ENCODE peak calls at places on chromosomes 7 and 10, in seven cellular contexts. Q is lower lobe of right lung; W is cerebellar cortex; S is T-helper 1 cell; X is stimulated activated CD4-positive, alpha-beta T cell treated with anti-CD3 and anti-CD28 coated beads, Interleukin-12 subunit alpha, Interleukin-12 subunit beta, amount 100 ng/mL, for 48 hours; P is AG08396; Y is activated CD8-positive, alpha-beta memory T cell treated with anti-CD3 and anti-CD28 coated beads for 24 hours. U is an unnamed sample.

GRCh38 chr10:132470306-132471124 is 67.1 kb upstream of the INPP5A start:
- DNase-seq in S (no peak), P (no peak), Q (peak), W (no peak), Y (no peak), X (no peak), U (peak)

GRCh38 chr7:158569858-158570239 is 17.8 kb downstream of the PTPRN2 start:
- DNase-seq in P (no peak), Y (no peak), W (no peak), S (no peak), X (no peak), Q (no peak), U (no peak)

GRCh38 chr7:128123291-128124037 is 92.2 kb upstream of the LRRC4 start:
- DNase-seq in S (no peak), X (no peak), Q (no peak), Y (no peak), P (no peak), W (no peak), U (no peak)

GRCh38 chr7:17021205-17021604 is 139.4 kb upstream of the AGR3 start:
- DNase-seq in S (no peak), Q (no peak), Y (no peak), P (peak), X (no peak), W (no peak), U (no peak)

GRCh38 chr7:44385384-44386138 is 60.2 kb upstream of the CAMK2B start:
- DNase-seq in S (no peak), P (no peak), W (peak), X (no peak), Y (peak), Q (no peak), U (no peak)

GRCh38 chr7:21771906-21772610 is 173.6 kb downstream of the CDCA7L start:
- DNase-seq in Y (no peak), X (no peak), P (no peak), Q (no peak), W (peak), S (no peak), U (no peak)

GRCh38 chr7:116949941-116950801 is 3.1 kb upstream of the ST7 start:
- DNase-seq in Q (no peak), S (no peak), P (no peak), Y (no peak), X (no peak), W (no peak), U (no peak)

GRCh38 chr7:26500749-26501352 is 209.2 kb downstream of the SNX10 start:
- DNase-seq in S (peak), P (peak), W (peak), X (no peak), Q (no peak), Y (no peak), U (no peak)

GRCh38 chr7:50557114-50557513 is 8.1 kb downstream of the DDC start:
- DNase-seq in S (no peak), Q (no peak), X (no peak), W (no peak), P (no peak), Y (no peak), U (no peak)

GRCh38 chr7:17039372-17039771 is 157.6 kb upstream of the AGR3 start:
- DNase-seq in W (no peak), P (no peak), Q (no peak), S (no peak), X (no peak), Y (no peak), U (no peak)

GRCh38 chr7:95205821-95206220 is 118.5 kb downstream of the PON1 start:
- DNase-seq in Q (no peak), P (peak), W (no peak), S (no peak), Y (no peak), X (no peak), U (no peak)

GRCh38 chr10:517236-517635 is 172.2 kb downstream of the DIP2C start:
- DNase-seq in W (no peak), X (no peak), P (no peak), Q (no peak), S (no peak), Y (no peak), U (no peak)

GRCh38 chr10:28054211-28054888 is 55.5 kb upstream of the ODAD2 start:
- DNase-seq in Q (no peak), W (no peak), S (no peak), X (no peak), P (peak), Y (no peak), U (no peak)

GRCh38 chr7:28155964-28156363 is 24.6 kb downstream of the JAZF1 start:
- DNase-seq in P (peak), Q (no peak), W (no peak), S (no peak), X (no peak), Y (no peak), U (no peak)

GRCh38 chr10:12531305-12531738 is 182.0 kb downstream of the CAMK1D start:
- DNase-seq in Y (peak), X (no peak), W (no peak), Q (no peak), P (no peak), S (no peak), U (peak)

GRCh38 chr7:44257618-44258422 is 57.0 kb downstream of the YKT6 start:
- DNase-seq in W (no peak), Y (peak), Q (peak), P (peak), S (peak), X (peak), U (peak)

GRCh38 chr10:27448926-27449325 is 55.2 kb upstream of the RAB18 start:
- DNase-seq in Q (no peak), S (no peak), X (no peak), W (no peak), Y (no peak), P (peak), U (no peak)

GRCh38 chr10:87619705-87620104 is 40.0 kb upstream of the PAPSS2 start:
- DNase-seq in W (no peak), Y (no peak), S (no peak), P (peak), Q (peak), X (no peak), U (no peak)

GRCh38 chr7:86708334-86708733 is 64.6 kb downstream of the GRM3 start:
- DNase-seq in W (peak), Q (no peak), S (no peak), Y (no peak), X (no peak), P (no peak), U (no peak)

U was measured in left ventricle myocardium superior.